ENCODE peak calls at places on chromosomes 13 and 19, in seven cellular contexts. M is activated CD8-positive, alpha-beta memory T cell treated with anti-CD3 and anti-CD28 coated beads, Interleukin-2, amount 10 ng/mL, durations not matched to agents 7 days and 5 days; A is HT-29; U is Calu3; B is aorta; Y is stimulated activated CD4-positive, alpha-beta T cell treated with anti-CD3 and anti-CD28 coated beads, Interleukin-2, amount 100 ng/mL, for 4 hours; H is activated T-cell treated with anti-CD3 and anti-CD28 coated beads, Interleukin-2, amount 50 U/mL, for 72 hours. O is an unnamed sample.

GRCh38 chr13:43132228-43132627 is 108.8 kb downstream of the DNAJC15 start:
- DNase-seq in M (no peak), A (peak; percentile 71), U (peak; percentile 38), B (no peak), Y (no peak), H (no peak), O (peak; percentile 45)

GRCh38 chr13:113122571-113123225 is at the start of gene F10:
- DNase-seq in M (no peak), A (peak; percentile 42), U (peak; percentile 9), B (peak; percentile 81), Y (no peak), H (no peak), O (peak; percentile 97)

GRCh38 chr19:1651548-1652394 is 644 bp downstream of the TCF3 start:
- DNase-seq in M (peak; percentile 58), A (peak; percentile 21), U (no peak), B (no peak), Y (peak; percentile 44), H (peak; percentile 50), O (peak; percentile 83)

GRCh38 chr19:55857974-55858373 is 21.6 kb downstream of the NLRP4 start:
- DNase-seq in M (no peak), A (no peak), U (no peak), B (no peak), Y (no peak), H (no peak), O (no peak)

GRCh38 chr13:33994198-33994597 is 176.2 kb downstream of the RFC3 start:
- DNase-seq in M (no peak), A (no peak), U (no peak), B (no peak), Y (no peak), H (no peak), O (no peak)

GRCh38 chr13:20492641-20493040 is 33.0 kb downstream of the CRYL1 start:
- DNase-seq in M (peak; percentile 47), A (peak; percentile 69), U (peak; percentile 60), B (no peak), Y (peak; percentile 27), H (peak; percentile 61), O (peak; percentile 27)

GRCh38 chr13:113399755-113400149 is 35.8 kb upstream of the GRTP1 start:
- DNase-seq in M (no peak), A (no peak), U (no peak), B (no peak), Y (no peak), H (no peak), O (no peak)

GRCh38 chr19:5341981-5342380 is 1.4 kb upstream of the PTPRS start:
- DNase-seq in M (no peak), A (no peak), U (no peak), B (no peak), Y (no peak), H (no peak), O (no peak)

GRCh38 chr13:99572921-99573320 is 71.6 kb downstream of the TM9SF2 start:
- DNase-seq in M (no peak), A (no peak), U (no peak), B (no peak), Y (no peak), H (no peak), O (no peak)

O was measured in HuH-7.5.